ENCODE peak calls at places on chromosomes 16 and 17, in nine cellular contexts. One of them, this sample, is unnamed.

GRCh38 chr17:80080081-80080480 is 21.3 kb upstream of the GAA start:
- DNase-seq in testis: no peak
- DNase-seq in ovary: no peak
- DNase-seq in tibial nerve: no peak
- DNase-seq in breast epithelium: no peak
- DNase-seq in body of pancreas: no peak
- DNase-seq in prostate gland: no peak
- DNase-seq in adrenal gland: no peak
- DNase-seq in esophagus muscularis mucosa: no peak
- DNase-seq in this sample: no peak

GRCh38 chr16:11263737-11264136 is 5.4 kb downstream of the TNP2 start:
- DNase-seq in testis: no peak
- DNase-seq in ovary: no peak
- DNase-seq in tibial nerve: no peak
- DNase-seq in breast epithelium: no peak
- DNase-seq in body of pancreas: no peak
- DNase-seq in prostate gland: no peak
- DNase-seq in adrenal gland: no peak
- DNase-seq in esophagus muscularis mucosa: no peak
- DNase-seq in this sample: no peak

GRCh38 chr16:4976611-4977145 is 18.5 kb downstream of the SEC14L5 start:
- DNase-seq in testis: no peak
- DNase-seq in ovary: no peak
- DNase-seq in tibial nerve: no peak
- DNase-seq in breast epithelium: no peak
- DNase-seq in body of pancreas: peak; percentile 90
- DNase-seq in prostate gland: no peak
- DNase-seq in adrenal gland: peak; percentile 65
- DNase-seq in esophagus muscularis mucosa: no peak
- DNase-seq in this sample: no peak

GRCh38 chr16:89564476-89565255 is 4.2 kb downstream of the RPL13 start:
- DNase-seq in testis: no peak
- DNase-seq in ovary: peak; percentile 35
- DNase-seq in tibial nerve: no peak
- DNase-seq in breast epithelium: no peak
- DNase-seq in body of pancreas: no peak
- DNase-seq in prostate gland: no peak
- DNase-seq in adrenal gland: no peak
- DNase-seq in esophagus muscularis mucosa: no peak
- DNase-seq in this sample: no peak

GRCh38 chr16:4377573-4378146 is 6.0 kb downstream of the VASN start:
- DNase-seq in testis: no peak
- DNase-seq in ovary: no peak
- DNase-seq in tibial nerve: no peak
- DNase-seq in breast epithelium: no peak
- DNase-seq in body of pancreas: peak; percentile 38
- DNase-seq in prostate gland: no peak
- DNase-seq in adrenal gland: no peak
- DNase-seq in esophagus muscularis mucosa: no peak
- DNase-seq in this sample: no peak

GRCh38 chr17:18961634-18962493 is 9.9 kb downstream of the SLC5A10 start:
- DNase-seq in testis: peak; percentile 27
- DNase-seq in ovary: no peak
- DNase-seq in tibial nerve: no peak
- DNase-seq in breast epithelium: no peak
- DNase-seq in body of pancreas: no peak
- DNase-seq in prostate gland: no peak
- DNase-seq in adrenal gland: no peak
- DNase-seq in esophagus muscularis mucosa: no peak
- DNase-seq in this sample: no peak

GRCh38 chr17:19265755-19266154 is 28.6 kb downstream of the EPN2 start:
- DNase-seq in testis: no peak
- DNase-seq in ovary: no peak
- DNase-seq in tibial nerve: no peak
- DNase-seq in breast epithelium: no peak
- DNase-seq in body of pancreas: no peak
- DNase-seq in prostate gland: no peak
- DNase-seq in adrenal gland: no peak
- DNase-seq in esophagus muscularis mucosa: no peak
- DNase-seq in this sample: no peak

GRCh38 chr17:9932481-9932880 is 27.4 kb upstream of the RCVRN start:
- DNase-seq in testis: no peak
- DNase-seq in ovary: no peak
- DNase-seq in tibial nerve: no peak
- DNase-seq in breast epithelium: no peak
- DNase-seq in body of pancreas: no peak
- DNase-seq in prostate gland: no peak
- DNase-seq in adrenal gland: no peak
- DNase-seq in esophagus muscularis mucosa: no peak
- DNase-seq in this sample: no peak

GRCh38 chr17:41635121-41636097 is 11.0 kb upstream of the KRT17 start:
- DNase-seq in testis: peak; percentile 80
- DNase-seq in ovary: peak; percentile 37
- DNase-seq in tibial nerve: peak; percentile 43
- DNase-seq in breast epithelium: no peak
- DNase-seq in body of pancreas: peak; percentile 52
- DNase-seq in prostate gland: peak; percentile 51
- DNase-seq in adrenal gland: peak; percentile 53
- DNase-seq in esophagus muscularis mucosa: no peak
- DNase-seq in this sample: no peak

GRCh38 chr17:80625627-80626026 is 81.0 kb downstream of the RPTOR start:
- DNase-seq in testis: no peak
- DNase-seq in ovary: no peak
- DNase-seq in tibial nerve: no peak
- DNase-seq in breast epithelium: no peak
- DNase-seq in body of pancreas: no peak
- DNase-seq in prostate gland: no peak
- DNase-seq in adrenal gland: no peak
- DNase-seq in esophagus muscularis mucosa: no peak
- DNase-seq in this sample: no peak

GRCh38 chr16:84883301-84883700 is 63.5 kb downstream of the CRISPLD2 start:
- DNase-seq in testis: peak; percentile 49
- DNase-seq in ovary: no peak
- DNase-seq in tibial nerve: no peak
- DNase-seq in breast epithelium: no peak
- DNase-seq in body of pancreas: peak; percentile 20
- DNase-seq in prostate gland: no peak
- DNase-seq in adrenal gland: no peak
- DNase-seq in esophagus muscularis mucosa: no peak
- DNase-seq in this sample: no peak

GRCh38 chr16:23584186-23585076 is 11.7 kb downstream of the NDUFAB1 start:
- DNase-seq in testis: no peak
- DNase-seq in ovary: no peak
- DNase-seq in tibial nerve: no peak
- DNase-seq in breast epithelium: no peak
- DNase-seq in body of pancreas: no peak
- DNase-seq in prostate gland: no peak
- DNase-seq in adrenal gland: no peak
- DNase-seq in esophagus muscularis mucosa: no peak
- DNase-seq in this sample: no peak

GRCh38 chr16:62642677-62643076 is 606.4 kb upstream of the CDH8 start:
- DNase-seq in testis: no peak
- DNase-seq in ovary: no peak
- DNase-seq in tibial nerve: no peak
- DNase-seq in breast epithelium: no peak
- DNase-seq in body of pancreas: no peak
- DNase-seq in prostate gland: no peak
- DNase-seq in adrenal gland: no peak
- DNase-seq in esophagus muscularis mucosa: no peak
- DNase-seq in this sample: no peak

GRCh38 chr16:62638324-62638911 is 602.2 kb upstream of the CDH8 start:
- DNase-seq in testis: no peak
- DNase-seq in ovary: no peak
- DNase-seq in tibial nerve: no peak
- DNase-seq in breast epithelium: no peak
- DNase-seq in body of pancreas: no peak
- DNase-seq in prostate gland: no peak
- DNase-seq in adrenal gland: no peak
- DNase-seq in esophagus muscularis mucosa: no peak
- DNase-seq in this sample: no peak

GRCh38 chr16:62644030-62644812 is 608.0 kb upstream of the CDH8 start:
- DNase-seq in testis: no peak
- DNase-seq in ovary: no peak
- DNase-seq in tibial nerve: no peak
- DNase-seq in breast epithelium: no peak
- DNase-seq in body of pancreas: no peak
- DNase-seq in prostate gland: no peak
- DNase-seq in adrenal gland: no peak
- DNase-seq in esophagus muscularis mucosa: no peak
- DNase-seq in this sample: no peak

GRCh38 chr16:62638964-62639861 is 603.0 kb upstream of the CDH8 start:
- DNase-seq in testis: no peak
- DNase-seq in ovary: no peak
- DNase-seq in tibial nerve: no peak
- DNase-seq in breast epithelium: no peak
- DNase-seq in body of pancreas: no peak
- DNase-seq in prostate gland: no peak
- DNase-seq in adrenal gland: no peak
- DNase-seq in esophagus muscularis mucosa: no peak
- DNase-seq in this sample: no peak

GRCh38 chr16:62639890-62640289 is 603.7 kb upstream of the CDH8 start:
- DNase-seq in testis: no peak
- DNase-seq in ovary: no peak
- DNase-seq in tibial nerve: no peak
- DNase-seq in breast epithelium: no peak
- DNase-seq in body of pancreas: no peak
- DNase-seq in prostate gland: no peak
- DNase-seq in adrenal gland: no peak
- DNase-seq in esophagus muscularis mucosa: no peak
- DNase-seq in this sample: no peak
- H3K9me3 ChIP-seq in testis: no peaks in the 10 kb centered on the region
- H3K9me3 ChIP-seq in ovary: no peaks in the 10 kb centered on the region
- H3K9me3 ChIP-seq in tibial nerve: no peaks in the 10 kb centered on the region
- H3K9me3 ChIP-seq in breast epithelium: peaks cover 6% of the 10 kb centered on the region
- H3K9me3 ChIP-seq in body of pancreas: peaks cover 6% of the 10 kb centered on the region
- H3K9me3 ChIP-seq in prostate gland: no peaks in the 10 kb centered on the region
- H3K9me3 ChIP-seq in adrenal gland: no peaks in the 10 kb centered on the region
- H3K9me3 ChIP-seq in esophagus muscularis mucosa: no peaks in the 10 kb centered on the region
- H3K9me3 ChIP-seq in this sample: no peaks in the 10 kb centered on the region

GRCh38 chr17:68355093-68355492 is 63.8 kb downstream of the ARSG start:
- DNase-seq in testis: no peak
- DNase-seq in ovary: no peak
- DNase-seq in tibial nerve: no peak
- DNase-seq in breast epithelium: no peak
- DNase-seq in body of pancreas: no peak
- DNase-seq in prostate gland: no peak
- DNase-seq in adrenal gland: no peak
- DNase-seq in esophagus muscularis mucosa: no peak
- DNase-seq in this sample: no peak

GRCh38 chr17:68356520-68356919 is 65.2 kb downstream of the ARSG start:
- DNase-seq in testis: no peak
- DNase-seq in ovary: no peak
- DNase-seq in tibial nerve: no peak
- DNase-seq in breast epithelium: no peak
- DNase-seq in body of pancreas: no peak
- DNase-seq in prostate gland: no peak
- DNase-seq in adrenal gland: no peak
- DNase-seq in esophagus muscularis mucosa: no peak
- DNase-seq in this sample: no peak

GRCh38 chr17:68356949-68357455 is 65.7 kb downstream of the ARSG start:
- DNase-seq in testis: no peak
- DNase-seq in ovary: no peak
- DNase-seq in tibial nerve: no peak
- DNase-seq in breast epithelium: no peak
- DNase-seq in body of pancreas: no peak
- DNase-seq in prostate gland: no peak
- DNase-seq in adrenal gland: no peak
- DNase-seq in esophagus muscularis mucosa: no peak
- DNase-seq in this sample: no peak

GRCh38 chr17:68360198-68360597 is 68.9 kb downstream of the ARSG start:
- DNase-seq in testis: no peak
- DNase-seq in ovary: no peak
- DNase-seq in tibial nerve: no peak
- DNase-seq in breast epithelium: no peak
- DNase-seq in body of pancreas: no peak
- DNase-seq in prostate gland: no peak
- DNase-seq in adrenal gland: no peak
- DNase-seq in esophagus muscularis mucosa: no peak
- DNase-seq in this sample: no peak

DNA sequence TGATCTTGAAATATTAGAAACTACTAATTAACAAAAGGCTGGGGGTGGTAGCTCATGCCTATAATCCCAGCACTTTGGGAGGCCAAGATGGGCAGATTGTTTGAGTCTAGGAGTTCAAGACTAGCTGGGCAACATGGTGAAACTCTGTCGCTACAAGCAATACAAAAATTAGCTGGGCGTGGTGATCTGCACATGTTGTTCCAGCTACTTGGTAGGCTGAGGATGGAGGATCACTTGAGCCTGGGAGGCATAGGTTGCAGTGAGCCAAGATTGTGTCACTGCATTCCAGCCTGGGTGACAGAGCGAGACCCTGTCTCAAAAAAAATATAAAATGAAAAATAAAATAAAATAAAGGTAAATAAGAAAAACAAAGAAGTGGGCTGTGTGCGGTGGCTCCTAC is 66.6 kb downstream of the ARSG start:
- DNase-seq in testis: no peak
- DNase-seq in ovary: no peak
- DNase-seq in tibial nerve: no peak
- DNase-seq in breast epithelium: no peak
- DNase-seq in body of pancreas: no peak
- DNase-seq in prostate gland: no peak
- DNase-seq in adrenal gland: no peak
- DNase-seq in esophagus muscularis mucosa: no peak
- DNase-seq in this sample: no peak
- TF ChIP-seq POLR2A in testis: no peak
- TF ChIP-seq POLR2A in ovary: no peak
- TF ChIP-seq POLR2A in tibial nerve: no peak
- TF ChIP-seq POLR2A in breast epithelium: no peak
- TF ChIP-seq POLR2A in body of pancreas: no peak
- TF ChIP-seq POLR2A in prostate gland: no peak
- TF ChIP-seq POLR2A in adrenal gland: no peak
- TF ChIP-seq POLR2A in esophagus muscularis mucosa: no peak
- TF ChIP-seq POLR2A in this sample: no peak

DNA sequence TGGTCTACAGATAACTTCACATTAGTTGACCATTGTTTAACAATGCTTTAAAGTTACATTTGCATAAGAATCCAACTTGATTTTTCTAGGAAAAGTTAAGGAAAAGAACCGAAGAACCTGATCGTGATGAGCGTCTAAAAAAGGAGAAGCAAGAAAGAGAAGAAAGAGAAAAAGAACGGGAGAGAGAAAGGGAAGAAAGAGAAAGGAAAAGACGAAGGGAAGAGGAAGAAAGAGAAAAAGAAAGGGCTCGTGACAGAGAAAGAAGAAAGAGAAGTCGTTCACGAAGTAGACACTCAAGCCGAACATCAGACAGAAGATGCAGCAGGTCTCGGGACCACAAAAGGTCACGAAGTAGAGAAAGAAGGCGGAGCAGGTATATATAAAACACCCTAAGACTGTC is 21.7 kb downstream of the ANKRD40CL start:
- DNase-seq in testis: no peak
- DNase-seq in ovary: no peak
- DNase-seq in tibial nerve: no peak
- DNase-seq in breast epithelium: no peak
- DNase-seq in body of pancreas: no peak
- DNase-seq in prostate gland: no peak
- DNase-seq in adrenal gland: no peak
- DNase-seq in esophagus muscularis mucosa: no peak
- DNase-seq in this sample: no peak
- H3K36me3 ChIP-seq in testis: no peaks in the 10 kb centered on the region
- H3K36me3 ChIP-seq in ovary: no peaks in the 10 kb centered on the region
- H3K36me3 ChIP-seq in tibial nerve: peaks cover 10% of the 10 kb centered on the region
- H3K36me3 ChIP-seq in breast epithelium: peaks cover 5% of the 10 kb centered on the region
- H3K36me3 ChIP-seq in body of pancreas: no peaks in the 10 kb centered on the region
- H3K36me3 ChIP-seq in prostate gland: peaks cover 18% of the 10 kb centered on the region
- H3K36me3 ChIP-seq in adrenal gland: peaks cover 100% of the 10 kb centered on the region
- H3K36me3 ChIP-seq in esophagus muscularis mucosa: peaks cover 81% of the 10 kb centered on the region
- H3K36me3 ChIP-seq in this sample: peaks cover 19% of the 10 kb centered on the region

GRCh38 chr16:87531418-87531817 is 38.6 kb upstream of the ZCCHC14 start:
- DNase-seq in testis: no peak
- DNase-seq in ovary: no peak
- DNase-seq in tibial nerve: no peak
- DNase-seq in breast epithelium: no peak
- DNase-seq in body of pancreas: no peak
- DNase-seq in prostate gland: no peak
- DNase-seq in adrenal gland: no peak
- DNase-seq in esophagus muscularis mucosa: no peak
- DNase-seq in this sample: no peak
- H3K9me3 ChIP-seq in testis: no peaks in the 10 kb centered on the region
- H3K9me3 ChIP-seq in ovary: no peaks in the 10 kb centered on the region
- H3K9me3 ChIP-seq in tibial nerve: peaks cover 13% of the 10 kb centered on the region
- H3K9me3 ChIP-seq in breast epithelium: peaks cover 16% of the 10 kb centered on the region
- H3K9me3 ChIP-seq in body of pancreas: peaks cover 25% of the 10 kb centered on the region
- H3K9me3 ChIP-seq in prostate gland: no peaks in the 10 kb centered on the region
- H3K9me3 ChIP-seq in adrenal gland: no peaks in the 10 kb centered on the region
- H3K9me3 ChIP-seq in esophagus muscularis mucosa: peaks cover 41% of the 10 kb centered on the region
- H3K9me3 ChIP-seq in this sample: no peaks in the 10 kb centered on the region